ENCODE peak calls at places on chromosome 15, in six cellular contexts. One of them, this sample, is unnamed.

GRCh38 chr15:74995182-74995778 is at the start of gene SCAMP5:
- DNase-seq in HFF-Myc: peak
- DNase-seq in heart left ventricle: peak
- DNase-seq in neural progenitor cell: peak
- DNase-seq in lung: peak
- DNase-seq in cardiac fibroblast: peak
- DNase-seq in this sample: peak

GRCh38 chr15:28935316-28935715 is 49.5 kb downstream of the APBA2 start:
- DNase-seq in HFF-Myc: no peak
- DNase-seq in heart left ventricle: no peak
- DNase-seq in neural progenitor cell: no peak
- DNase-seq in lung: no peak
- DNase-seq in cardiac fibroblast: no peak
- DNase-seq in this sample: peak

GRCh38 chr15:75049392-75049791 is 26.0 kb downstream of the PPCDC start:
- DNase-seq in HFF-Myc: no peak
- DNase-seq in heart left ventricle: peak
- DNase-seq in neural progenitor cell: no peak
- DNase-seq in lung: peak
- DNase-seq in cardiac fibroblast: no peak
- DNase-seq in this sample: no peak

GRCh38 chr15:70912187-70912586 is 19.6 kb downstream of the LRRC49 start:
- DNase-seq in HFF-Myc: no peak
- DNase-seq in heart left ventricle: no peak
- DNase-seq in neural progenitor cell: no peak
- DNase-seq in lung: no peak
- DNase-seq in cardiac fibroblast: no peak
- DNase-seq in this sample: no peak

GRCh38 chr15:25416693-25417092 is 22.1 kb downstream of the UBE3A start:
- DNase-seq in HFF-Myc: no peak
- DNase-seq in heart left ventricle: no peak
- DNase-seq in neural progenitor cell: peak
- DNase-seq in lung: no peak
- DNase-seq in cardiac fibroblast: peak
- DNase-seq in this sample: no peak

GRCh38 chr15:69823223-69823907 is 274.4 kb downstream of the TLE3 start:
- DNase-seq in HFF-Myc: no peak
- DNase-seq in heart left ventricle: no peak
- DNase-seq in neural progenitor cell: no peak
- DNase-seq in lung: no peak
- DNase-seq in cardiac fibroblast: peak
- DNase-seq in this sample: no peak

GRCh38 chr15:81480645-81481053 is 106.6 kb upstream of the TMC3 start:
- DNase-seq in HFF-Myc: peak
- DNase-seq in heart left ventricle: no peak
- DNase-seq in neural progenitor cell: peak
- DNase-seq in lung: no peak
- DNase-seq in cardiac fibroblast: peak
- DNase-seq in this sample: peak

GRCh38 chr15:52133510-52134220 is 21.1 kb upstream of the BCL2L10 start:
- DNase-seq in HFF-Myc: no peak
- DNase-seq in heart left ventricle: no peak
- DNase-seq in neural progenitor cell: no peak
- DNase-seq in lung: no peak
- DNase-seq in cardiac fibroblast: no peak
- DNase-seq in this sample: no peak

GRCh38 chr15:49900036-49900435 is 219.0 kb downstream of the ATP8B4 start:
- DNase-seq in HFF-Myc: no peak
- DNase-seq in heart left ventricle: no peak
- DNase-seq in neural progenitor cell: no peak
- DNase-seq in lung: no peak
- DNase-seq in cardiac fibroblast: no peak
- DNase-seq in this sample: peak

GRCh38 chr15:90165659-90166489 is 35.3 kb upstream of the SEMA4B start:
- DNase-seq in HFF-Myc: peak
- DNase-seq in heart left ventricle: peak
- DNase-seq in neural progenitor cell: no peak
- DNase-seq in lung: peak
- DNase-seq in cardiac fibroblast: peak
- DNase-seq in this sample: peak

GRCh38 chr15:100859970-100860828 is 19.4 kb upstream of the ALDH1A3 start:
- DNase-seq in HFF-Myc: no peak
- DNase-seq in heart left ventricle: no peak
- DNase-seq in neural progenitor cell: no peak
- DNase-seq in lung: no peak
- DNase-seq in cardiac fibroblast: peak
- DNase-seq in this sample: no peak

GRCh38 chr15:92393287-92393993 is at the start of gene ST8SIA2:
- DNase-seq in HFF-Myc: no peak
- DNase-seq in heart left ventricle: no peak
- DNase-seq in neural progenitor cell: peak
- DNase-seq in lung: no peak
- DNase-seq in cardiac fibroblast: no peak
- DNase-seq in this sample: no peak

GRCh38 chr15:32687556-32687955 is 30.2 kb upstream of the GREM1 start:
- DNase-seq in HFF-Myc: no peak
- DNase-seq in heart left ventricle: no peak
- DNase-seq in neural progenitor cell: no peak
- DNase-seq in lung: no peak
- DNase-seq in cardiac fibroblast: peak
- DNase-seq in this sample: no peak

GRCh38 chr15:70508561-70509281 is 254.6 kb downstream of the UACA start:
- DNase-seq in HFF-Myc: peak
- DNase-seq in heart left ventricle: no peak
- DNase-seq in neural progenitor cell: peak
- DNase-seq in lung: no peak
- DNase-seq in cardiac fibroblast: peak
- DNase-seq in this sample: peak

GRCh38 chr15:60392601-60392985 is 5.2 kb downstream of the ANXA2 start:
- DNase-seq in HFF-Myc: no peak
- DNase-seq in heart left ventricle: no peak
- DNase-seq in neural progenitor cell: no peak
- DNase-seq in lung: no peak
- DNase-seq in cardiac fibroblast: peak
- DNase-seq in this sample: peak

GRCh38 chr15:88467935-88468528 is 524 bp downstream of the MRPS11 start:
- DNase-seq in HFF-Myc: no peak
- DNase-seq in heart left ventricle: no peak
- DNase-seq in neural progenitor cell: peak
- DNase-seq in lung: no peak
- DNase-seq in cardiac fibroblast: peak
- DNase-seq in this sample: peak

GRCh38 chr15:50017522-50017921 is 101.5 kb downstream of the ATP8B4 start:
- DNase-seq in HFF-Myc: no peak
- DNase-seq in heart left ventricle: no peak
- DNase-seq in neural progenitor cell: no peak
- DNase-seq in lung: no peak
- DNase-seq in cardiac fibroblast: peak
- DNase-seq in this sample: no peak

GRCh38 chr15:60477164-60477563 is 1.8 kb downstream of the ICE2 start:
- DNase-seq in HFF-Myc: no peak
- DNase-seq in heart left ventricle: no peak
- DNase-seq in neural progenitor cell: no peak
- DNase-seq in lung: no peak
- DNase-seq in cardiac fibroblast: peak
- DNase-seq in this sample: no peak

GRCh38 chr15:59741274-59741906 is 52.3 kb upstream of the BNIP2 start:
- DNase-seq in HFF-Myc: no peak
- DNase-seq in heart left ventricle: no peak
- DNase-seq in neural progenitor cell: peak
- DNase-seq in lung: no peak
- DNase-seq in cardiac fibroblast: peak
- DNase-seq in this sample: peak

GRCh38 chr15:85992224-85992623 is 87.4 kb upstream of the AGBL1 start:
- DNase-seq in HFF-Myc: no peak
- DNase-seq in heart left ventricle: no peak
- DNase-seq in neural progenitor cell: no peak
- DNase-seq in lung: no peak
- DNase-seq in cardiac fibroblast: no peak
- DNase-seq in this sample: no peak

DNA sequence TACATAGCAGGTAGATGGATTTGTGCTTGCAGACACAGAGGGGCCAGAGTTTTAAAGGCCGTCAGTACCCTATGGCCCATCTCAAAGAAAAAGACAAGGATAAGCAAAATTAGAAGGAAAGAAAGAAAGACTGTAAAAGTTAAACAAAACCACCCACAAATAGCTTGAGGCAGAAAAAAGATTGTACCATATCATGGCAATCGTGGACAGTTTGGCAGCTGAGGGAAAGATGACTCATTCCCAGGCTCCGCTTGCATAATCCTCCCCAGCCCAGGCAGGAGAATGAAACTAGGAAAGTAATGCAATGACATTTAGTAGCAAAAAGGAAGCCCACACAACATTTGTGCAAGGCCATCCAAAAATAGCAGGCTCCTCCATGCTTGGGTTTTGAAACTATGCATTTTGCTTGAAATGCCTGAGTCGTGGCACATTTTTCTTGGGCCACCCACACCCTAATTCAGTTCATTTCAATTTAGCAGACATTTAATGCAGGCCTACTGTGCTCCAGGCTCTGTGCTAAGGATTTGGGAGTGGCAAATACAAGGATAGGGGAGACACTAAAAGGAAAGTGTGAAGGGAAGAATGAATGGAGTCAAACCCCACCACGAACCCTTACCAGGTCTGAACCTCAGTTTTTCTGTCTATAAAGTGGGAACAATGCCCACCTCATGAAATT is 40.9 kb upstream of the SMAD3 start:
- DNase-seq in HFF-Myc: peak
- DNase-seq in heart left ventricle: peak
- DNase-seq in neural progenitor cell: no peak
- DNase-seq in lung: peak
- DNase-seq in cardiac fibroblast: peak
- DNase-seq in this sample: peak
- H3K4me3 ChIP-seq in HFF-Myc: no peak
- H3K4me3 ChIP-seq in heart left ventricle: no peak
- H3K4me3 ChIP-seq in neural progenitor cell: no peak
- H3K4me3 ChIP-seq in lung: no peak
- H3K4me3 ChIP-seq in cardiac fibroblast: no peak
- H3K4me3 ChIP-seq in this sample: no peak

GRCh38 chr15:72155021-72155621 is 36.9 kb downstream of the SENP8 start:
- DNase-seq in HFF-Myc: peak
- DNase-seq in heart left ventricle: peak
- DNase-seq in neural progenitor cell: no peak
- DNase-seq in lung: peak
- DNase-seq in cardiac fibroblast: no peak
- DNase-seq in this sample: peak
- H3K4me3 ChIP-seq in HFF-Myc: peak
- H3K4me3 ChIP-seq in heart left ventricle: peak
- H3K4me3 ChIP-seq in neural progenitor cell: no peak
- H3K4me3 ChIP-seq in lung: peak
- H3K4me3 ChIP-seq in cardiac fibroblast: peak
- H3K4me3 ChIP-seq in this sample: peak

GRCh38 chr15:83510001-83510400 is 62.9 kb downstream of the SH3GL3 start:
- DNase-seq in HFF-Myc: no peak
- DNase-seq in heart left ventricle: no peak
- DNase-seq in neural progenitor cell: no peak
- DNase-seq in lung: no peak
- DNase-seq in cardiac fibroblast: no peak
- DNase-seq in this sample: no peak

GRCh38 chr15:83514584-83514983 is 67.4 kb downstream of the SH3GL3 start:
- DNase-seq in HFF-Myc: no peak
- DNase-seq in heart left ventricle: no peak
- DNase-seq in neural progenitor cell: no peak
- DNase-seq in lung: no peak
- DNase-seq in cardiac fibroblast: no peak
- DNase-seq in this sample: no peak

GRCh38 chr15:83515171-83515570 is 68.0 kb downstream of the SH3GL3 start:
- DNase-seq in HFF-Myc: no peak
- DNase-seq in heart left ventricle: no peak
- DNase-seq in neural progenitor cell: no peak
- DNase-seq in lung: no peak
- DNase-seq in cardiac fibroblast: no peak
- DNase-seq in this sample: no peak

GRCh38 chr15:83516935-83517334 is 69.8 kb downstream of the SH3GL3 start:
- DNase-seq in HFF-Myc: no peak
- DNase-seq in heart left ventricle: no peak
- DNase-seq in neural progenitor cell: no peak
- DNase-seq in lung: no peak
- DNase-seq in cardiac fibroblast: peak
- DNase-seq in this sample: peak

DNA sequence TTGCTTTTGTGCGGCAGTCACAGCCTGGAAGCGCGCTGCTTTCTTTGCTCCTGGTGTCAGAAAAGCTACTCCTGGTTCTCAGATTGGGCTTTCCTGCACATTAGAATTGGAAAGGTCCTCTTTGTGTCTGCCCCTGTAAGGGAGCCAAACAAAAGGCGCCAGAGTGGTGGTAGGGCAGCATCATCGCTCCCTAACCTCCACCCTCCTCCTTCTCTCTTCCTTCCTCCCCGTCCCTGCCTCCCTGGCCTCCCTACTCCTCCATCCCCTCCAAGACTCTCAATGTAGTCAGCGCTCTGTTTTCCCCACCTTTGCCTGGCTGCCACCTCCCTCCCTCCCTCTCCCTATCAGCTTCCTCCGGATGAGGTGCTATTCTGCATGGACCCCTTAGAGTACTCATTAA is 65.3 kb downstream of the SH3GL3 start:
- DNase-seq in HFF-Myc: no peak
- DNase-seq in heart left ventricle: no peak
- DNase-seq in neural progenitor cell: peak
- DNase-seq in lung: no peak
- DNase-seq in cardiac fibroblast: no peak
- DNase-seq in this sample: no peak
- H3K4me3 ChIP-seq in HFF-Myc: no peak
- H3K4me3 ChIP-seq in heart left ventricle: no peak
- H3K4me3 ChIP-seq in neural progenitor cell: no peak
- H3K4me3 ChIP-seq in lung: no peak
- H3K4me3 ChIP-seq in cardiac fibroblast: no peak
- H3K4me3 ChIP-seq in this sample: no peak

DNA sequence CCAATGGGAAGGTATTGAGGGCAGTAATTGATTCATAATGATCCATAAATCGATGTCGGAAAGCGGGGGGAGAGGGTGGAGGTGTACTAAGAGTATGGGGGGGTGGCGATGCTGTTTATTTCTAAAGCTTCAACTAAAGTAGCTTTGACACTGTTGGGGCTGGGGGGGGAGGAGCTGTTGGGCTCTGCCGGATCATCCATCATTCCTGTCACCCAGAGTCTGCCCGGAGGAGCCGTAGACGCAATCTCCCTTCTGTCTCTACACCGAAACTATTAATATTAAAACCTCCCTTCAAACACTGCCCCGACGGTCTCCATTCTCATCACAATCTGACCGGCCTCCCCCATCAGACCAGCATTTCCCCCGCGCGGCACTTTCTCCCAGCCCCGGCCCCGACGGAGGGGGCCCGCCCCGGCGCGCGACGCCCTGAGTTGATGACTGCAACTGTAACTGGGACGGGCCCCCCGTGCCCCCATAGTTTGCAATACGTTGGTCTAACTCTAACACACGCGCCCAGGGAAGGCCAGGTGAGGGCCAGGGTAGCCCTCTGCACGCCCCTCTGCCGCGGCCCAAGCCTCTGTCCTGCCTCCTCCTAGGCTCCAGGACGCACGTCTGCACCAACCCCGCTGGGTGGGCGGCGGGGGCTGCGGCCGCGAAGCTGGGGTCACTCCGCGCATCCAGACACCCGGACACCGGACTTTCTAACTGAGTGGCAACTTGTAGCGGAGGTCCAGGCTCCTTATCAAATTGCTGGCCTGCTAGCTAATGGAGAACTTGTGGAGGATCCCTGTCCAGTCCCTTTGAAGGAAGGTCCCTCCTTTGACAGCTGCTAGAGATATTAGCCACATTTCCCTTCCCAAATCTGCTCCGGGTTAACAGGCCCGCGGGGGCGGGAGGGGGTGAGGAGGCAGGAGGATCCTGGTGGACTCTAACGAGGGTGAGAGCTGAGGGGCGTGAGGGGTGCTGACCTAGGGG is 212.0 kb downstream of the MEIS2 start:
- DNase-seq in HFF-Myc: no peak
- DNase-seq in heart left ventricle: no peak
- DNase-seq in neural progenitor cell: peak
- DNase-seq in lung: no peak
- DNase-seq in cardiac fibroblast: peak
- DNase-seq in this sample: no peak
- H3K4me3 ChIP-seq in HFF-Myc: no peak
- H3K4me3 ChIP-seq in heart left ventricle: peak
- H3K4me3 ChIP-seq in neural progenitor cell: peak
- H3K4me3 ChIP-seq in lung: no peak
- H3K4me3 ChIP-seq in cardiac fibroblast: peak
- H3K4me3 ChIP-seq in this sample: peak

This sample was measured in foreskin fibroblast.